ENCODE peak calls at places on chromosomes 5 and 9, in nine cellular contexts. One of them, this sample, is unnamed.
A peak's percentile ranks its signal among the peaks of the same experiment; 100 is the strongest.

GRCh38 chr9:136057236-136058151 is 37.6 kb downstream of the NACC2 start:
- DNase-seq in non-pigmented ciliary epithelial cell: no peak
- DNase-seq in H7: peak; percentile 83
- DNase-seq in T-helper 1 cell: no peak
- DNase-seq in A172: no peak
- DNase-seq in hepatic stellate cell: no peak
- DNase-seq in amniotic epithelial cell: no peak
- DNase-seq in HS-5: no peak
- DNase-seq in right lobe of liver: no peak
- DNase-seq in this sample: no peak

GRCh38 chr5:109155625-109156024 is 254.1 kb downstream of the PJA2 start:
- DNase-seq in non-pigmented ciliary epithelial cell: no peak
- DNase-seq in H7: no peak
- DNase-seq in T-helper 1 cell: no peak
- DNase-seq in A172: no peak
- DNase-seq in hepatic stellate cell: no peak
- DNase-seq in amniotic epithelial cell: no peak
- DNase-seq in HS-5: no peak
- DNase-seq in right lobe of liver: no peak
- DNase-seq in this sample: no peak

GRCh38 chr5:53418409-53418808 is 62.0 kb upstream of the FST start:
- DNase-seq in non-pigmented ciliary epithelial cell: no peak
- DNase-seq in H7: peak; percentile 39
- DNase-seq in T-helper 1 cell: no peak
- DNase-seq in A172: no peak
- DNase-seq in hepatic stellate cell: no peak
- DNase-seq in amniotic epithelial cell: no peak
- DNase-seq in HS-5: no peak
- DNase-seq in right lobe of liver: no peak
- DNase-seq in this sample: no peak

GRCh38 chr5:26700759-26701384 is 337.5 kb downstream of the CDH9 start:
- DNase-seq in non-pigmented ciliary epithelial cell: peak; percentile 14
- DNase-seq in H7: peak; percentile 39
- DNase-seq in T-helper 1 cell: no peak
- DNase-seq in A172: peak; percentile 70
- DNase-seq in hepatic stellate cell: no peak
- DNase-seq in amniotic epithelial cell: no peak
- DNase-seq in HS-5: peak; percentile 40
- DNase-seq in right lobe of liver: no peak
- DNase-seq in this sample: no peak

GRCh38 chr5:69083412-69083811 is 10.4 kb upstream of the SLC30A5 start:
- DNase-seq in non-pigmented ciliary epithelial cell: no peak
- DNase-seq in H7: peak; percentile 35
- DNase-seq in T-helper 1 cell: no peak
- DNase-seq in A172: peak; percentile 69
- DNase-seq in hepatic stellate cell: no peak
- DNase-seq in amniotic epithelial cell: peak; percentile 19
- DNase-seq in HS-5: no peak
- DNase-seq in right lobe of liver: no peak
- DNase-seq in this sample: no peak

GRCh38 chr5:155082401-155082800 is 68.8 kb downstream of the KIF4B start:
- DNase-seq in non-pigmented ciliary epithelial cell: peak; percentile 52
- DNase-seq in H7: no peak
- DNase-seq in T-helper 1 cell: no peak
- DNase-seq in A172: peak; percentile 92
- DNase-seq in hepatic stellate cell: peak; percentile 45
- DNase-seq in amniotic epithelial cell: peak; percentile 82
- DNase-seq in HS-5: peak; percentile 73
- DNase-seq in right lobe of liver: no peak
- DNase-seq in this sample: no peak

GRCh38 chr9:108367188-108367587 is 488.6 kb downstream of the ACTL7B start:
- DNase-seq in non-pigmented ciliary epithelial cell: no peak
- DNase-seq in H7: no peak
- DNase-seq in T-helper 1 cell: no peak
- DNase-seq in A172: no peak
- DNase-seq in hepatic stellate cell: no peak
- DNase-seq in amniotic epithelial cell: no peak
- DNase-seq in HS-5: no peak
- DNase-seq in right lobe of liver: no peak
- DNase-seq in this sample: no peak

GRCh38 chr9:7760014-7760415 is 39.6 kb downstream of the DMAC1 start:
- DNase-seq in non-pigmented ciliary epithelial cell: no peak
- DNase-seq in H7: no peak
- DNase-seq in T-helper 1 cell: no peak
- DNase-seq in A172: no peak
- DNase-seq in hepatic stellate cell: no peak
- DNase-seq in amniotic epithelial cell: no peak
- DNase-seq in HS-5: no peak
- DNase-seq in right lobe of liver: no peak
- DNase-seq in this sample: no peak

GRCh38 chr9:18761742-18762141 is 271.3 kb downstream of the SAXO1 start:
- DNase-seq in non-pigmented ciliary epithelial cell: no peak
- DNase-seq in H7: no peak
- DNase-seq in T-helper 1 cell: no peak
- DNase-seq in A172: no peak
- DNase-seq in hepatic stellate cell: no peak
- DNase-seq in amniotic epithelial cell: no peak
- DNase-seq in HS-5: no peak
- DNase-seq in right lobe of liver: no peak
- DNase-seq in this sample: peak; percentile 13

GRCh38 chr5:88879724-88880123 is 3.3 kb downstream of the MEF2C start:
- DNase-seq in non-pigmented ciliary epithelial cell: no peak
- DNase-seq in H7: no peak
- DNase-seq in T-helper 1 cell: no peak
- DNase-seq in A172: no peak
- DNase-seq in hepatic stellate cell: no peak
- DNase-seq in amniotic epithelial cell: no peak
- DNase-seq in HS-5: no peak
- DNase-seq in right lobe of liver: no peak
- DNase-seq in this sample: no peak

GRCh38 chr9:107367727-107368502 is 84.8 kb downstream of the RAD23B start:
- DNase-seq in non-pigmented ciliary epithelial cell: no peak
- DNase-seq in H7: no peak
- DNase-seq in T-helper 1 cell: no peak
- DNase-seq in A172: no peak
- DNase-seq in hepatic stellate cell: no peak
- DNase-seq in amniotic epithelial cell: peak; percentile 51
- DNase-seq in HS-5: no peak
- DNase-seq in right lobe of liver: no peak
- DNase-seq in this sample: no peak

GRCh38 chr5:132023258-132024116 is 12.0 kb upstream of the ACSL6 start:
- DNase-seq in non-pigmented ciliary epithelial cell: no peak
- DNase-seq in H7: peak; percentile 1
- DNase-seq in T-helper 1 cell: no peak
- DNase-seq in A172: no peak
- DNase-seq in hepatic stellate cell: no peak
- DNase-seq in amniotic epithelial cell: no peak
- DNase-seq in HS-5: no peak
- DNase-seq in right lobe of liver: peak; percentile 23
- DNase-seq in this sample: no peak

GRCh38 chr5:109852371-109853160 is 162.8 kb downstream of the MAN2A1 start:
- DNase-seq in non-pigmented ciliary epithelial cell: no peak
- DNase-seq in H7: no peak
- DNase-seq in T-helper 1 cell: no peak
- DNase-seq in A172: peak; percentile 51
- DNase-seq in hepatic stellate cell: no peak
- DNase-seq in amniotic epithelial cell: peak; percentile 81
- DNase-seq in HS-5: no peak
- DNase-seq in right lobe of liver: no peak
- DNase-seq in this sample: no peak

GRCh38 chr9:91126761-91127420 is 234.8 kb downstream of the AUH start:
- DNase-seq in non-pigmented ciliary epithelial cell: no peak
- DNase-seq in H7: no peak
- DNase-seq in T-helper 1 cell: no peak
- DNase-seq in A172: no peak
- DNase-seq in hepatic stellate cell: peak; percentile 65
- DNase-seq in amniotic epithelial cell: peak; percentile 78
- DNase-seq in HS-5: no peak
- DNase-seq in right lobe of liver: no peak
- DNase-seq in this sample: no peak

GRCh38 chr5:119681734-119682133 is 52.4 kb downstream of the FAM170A start:
- DNase-seq in non-pigmented ciliary epithelial cell: no peak
- DNase-seq in H7: no peak
- DNase-seq in T-helper 1 cell: no peak
- DNase-seq in A172: no peak
- DNase-seq in hepatic stellate cell: no peak
- DNase-seq in amniotic epithelial cell: no peak
- DNase-seq in HS-5: no peak
- DNase-seq in right lobe of liver: no peak
- DNase-seq in this sample: no peak

GRCh38 chr9:13857521-13857920 is 456.4 kb downstream of the NFIB start:
- DNase-seq in non-pigmented ciliary epithelial cell: peak; percentile 28
- DNase-seq in H7: no peak
- DNase-seq in T-helper 1 cell: no peak
- DNase-seq in A172: no peak
- DNase-seq in hepatic stellate cell: peak; percentile 27
- DNase-seq in amniotic epithelial cell: peak; percentile 16
- DNase-seq in HS-5: peak; percentile 63
- DNase-seq in right lobe of liver: no peak
- DNase-seq in this sample: no peak

GRCh38 chr5:73197637-73198257 is 24.8 kb downstream of the TMEM174 start:
- DNase-seq in non-pigmented ciliary epithelial cell: no peak
- DNase-seq in H7: no peak
- DNase-seq in T-helper 1 cell: no peak
- DNase-seq in A172: no peak
- DNase-seq in hepatic stellate cell: no peak
- DNase-seq in amniotic epithelial cell: no peak
- DNase-seq in HS-5: no peak
- DNase-seq in right lobe of liver: no peak
- DNase-seq in this sample: no peak

GRCh38 chr5:127947886-127948285 is 135.7 kb upstream of the SLC12A2 start:
- DNase-seq in non-pigmented ciliary epithelial cell: no peak
- DNase-seq in H7: no peak
- DNase-seq in T-helper 1 cell: no peak
- DNase-seq in A172: no peak
- DNase-seq in hepatic stellate cell: no peak
- DNase-seq in amniotic epithelial cell: no peak
- DNase-seq in HS-5: no peak
- DNase-seq in right lobe of liver: no peak
- DNase-seq in this sample: no peak

GRCh38 chr5:103041071-103041676 is 78.8 kb downstream of the GIN1 start:
- DNase-seq in non-pigmented ciliary epithelial cell: peak; percentile 13
- DNase-seq in H7: no peak
- DNase-seq in T-helper 1 cell: no peak
- DNase-seq in A172: peak; percentile 60
- DNase-seq in hepatic stellate cell: peak; percentile 9
- DNase-seq in amniotic epithelial cell: peak; percentile 55
- DNase-seq in HS-5: no peak
- DNase-seq in right lobe of liver: no peak
- DNase-seq in this sample: no peak

This sample was measured in NCI-H1930.